ENCODE peak calls at places on chromosome 1, in ten cellular contexts. V is skeletal muscle cell; Y is activated naive CD8-positive, alpha-beta T cell treated with anti-CD3 and anti-CD28 coated beads for 36 hours; H is ELR; W is H9; S is HTR-8/SVneo; J is posterior vena cava; A is K562; K is NCI-H1092 treated with DMSO at 0.1 percent for 48 hours; B is HS-5. E is an unnamed sample.

GRCh38 chr1:229430761-229431269 is 3.1 kb downstream of the ACTA1 start:
- DNase-seq in K (no peak), W (peak; percentile 88), J (no peak), S (peak; percentile 69), A (peak; percentile 72), B (no peak), Y (peak; percentile 64), H (peak; percentile 46), V (no peak), E (no peak)

GRCh38 chr1:41381691-41382530 is 20.7 kb downstream of the FOXO6 start:
- DNase-seq in K (no peak), A (no peak), H (peak; percentile 67), S (no peak), V (no peak), J (no peak), B (peak; percentile 16), W (no peak), Y (peak; percentile 52), E (no peak)

GRCh38 chr1:155608888-155609225 is 1.2 kb upstream of the MSTO1 start:
- DNase-seq in B (no peak), Y (no peak), J (no peak), H (no peak), K (no peak), V (no peak), W (no peak), S (no peak), A (no peak), E (no peak)

GRCh38 chr1:46481961-46482360 is 7.7 kb upstream of the DMBX1 start:
- DNase-seq in Y (no peak), B (no peak), V (no peak), S (no peak), J (peak; percentile 50), A (no peak), H (no peak), K (no peak), W (no peak), E (no peak)

GRCh38 chr1:59705849-59706599 is 108.7 kb upstream of the HOOK1 start:
- DNase-seq in Y (no peak), J (peak; percentile 82), B (no peak), K (no peak), V (peak; percentile 96), H (peak; percentile 57), S (no peak), A (no peak), W (no peak), E (no peak)

GRCh38 chr1:22287946-22288520 is 145.1 kb upstream of the WNT4 start:
- DNase-seq in J (peak; percentile 61), V (no peak), A (no peak), Y (no peak), W (no peak), B (no peak), H (no peak), K (no peak), S (no peak), E (no peak)

GRCh38 chr1:221164029-221164428 is 284.8 kb downstream of the HLX start:
- DNase-seq in H (peak; percentile 21), J (no peak), Y (no peak), B (no peak), W (no peak), A (no peak), V (no peak), K (no peak), S (no peak), E (no peak)

GRCh38 chr1:70358921-70359564 is 4.5 kb upstream of the ANKRD13C start:
- DNase-seq in V (no peak), H (peak; percentile 69), S (no peak), Y (no peak), K (no peak), J (no peak), B (no peak), W (no peak), A (no peak), E (no peak)

GRCh38 chr1:8009043-8010002 is 16.8 kb downstream of the ERRFI1 start:
- DNase-seq in J (no peak), H (no peak), Y (no peak), A (no peak), B (no peak), K (no peak), W (no peak), S (no peak), V (no peak), E (no peak)

GRCh38 chr1:196209983-196210382 is 398.3 kb downstream of the KCNT2 start:
- DNase-seq in J (no peak), H (no peak), B (no peak), S (no peak), W (no peak), A (no peak), K (no peak), V (peak; percentile 48), Y (no peak), E (no peak)

GRCh38 chr1:5514519-5515183 is 477.6 kb downstream of the NPHP4 start:
- DNase-seq in B (no peak), A (peak; percentile 96), J (peak; percentile 90), Y (peak; percentile 67), K (no peak), V (no peak), H (peak; percentile 40), S (peak; percentile 67), W (peak; percentile 70), E (peak; percentile 22)

GRCh38 chr1:22562584-22563551 is at the start of gene EPHA8:
- DNase-seq in V (no peak), Y (no peak), J (no peak), S (no peak), W (no peak), A (peak; percentile 72), B (no peak), H (no peak), K (peak; percentile 17), E (no peak)

GRCh38 chr1:113442130-113442529 is 51.8 kb downstream of the MAGI3 start:
- DNase-seq in S (no peak), J (no peak), Y (no peak), W (no peak), B (no peak), A (no peak), H (no peak), V (no peak), K (no peak), E (no peak)

GRCh38 chr1:27001570-27002360 is 8.3 kb downstream of the TRNP1 start:
- DNase-seq in S (no peak), B (no peak), K (no peak), J (no peak), W (peak; percentile 53), H (peak; percentile 39), V (no peak), Y (no peak), A (no peak), E (no peak)